ENCODE peak calls at places on chromosomes 16 and 17, in five cellular contexts. One of them, this sample, is unnamed.

GRCh38 chr17:19447085-19447583 is 36.1 kb downstream of the RNF112 start:
- DNase-seq in activated T-cell treated with anti-CD3 and anti-CD28 coated beads, Interleukin-2, amount 50 U/mL, for 72 hours: peak
- DNase-seq in WERI-Rb-1: peak
- DNase-seq in non-pigmented ciliary epithelial cell: peak
- DNase-seq in hypothalamus: peak
- DNase-seq in this sample: peak

GRCh38 chr16:14501331-14502255 is 128.5 kb downstream of the PARN start:
- DNase-seq in non-pigmented ciliary epithelial cell: peak
- DNase-seq in activated T-cell treated with anti-CD3 and anti-CD28 coated beads, Interleukin-2, amount 50 U/mL, for 72 hours: no peak
- DNase-seq in hypothalamus: peak
- DNase-seq in WERI-Rb-1: no peak
- DNase-seq in this sample: peak

GRCh38 chr16:57070424-57070823 is 22.0 kb upstream of the CPNE2 start:
- DNase-seq in hypothalamus: no peak
- DNase-seq in WERI-Rb-1: no peak
- DNase-seq in non-pigmented ciliary epithelial cell: no peak
- DNase-seq in activated T-cell treated with anti-CD3 and anti-CD28 coated beads, Interleukin-2, amount 50 U/mL, for 72 hours: no peak
- DNase-seq in this sample: no peak

GRCh38 chr17:72725432-72726068 is 366.9 kb downstream of the SLC39A11 start:
- DNase-seq in non-pigmented ciliary epithelial cell: no peak
- DNase-seq in hypothalamus: peak
- DNase-seq in WERI-Rb-1: peak
- DNase-seq in activated T-cell treated with anti-CD3 and anti-CD28 coated beads, Interleukin-2, amount 50 U/mL, for 72 hours: peak
- DNase-seq in this sample: peak

GRCh38 chr17:32483451-32484019 is 3.3 kb upstream of the CDK5R1 start:
- DNase-seq in non-pigmented ciliary epithelial cell: peak
- DNase-seq in hypothalamus: peak
- DNase-seq in activated T-cell treated with anti-CD3 and anti-CD28 coated beads, Interleukin-2, amount 50 U/mL, for 72 hours: no peak
- DNase-seq in WERI-Rb-1: peak
- DNase-seq in this sample: peak

GRCh38 chr17:80758793-80759673 is 214.4 kb downstream of the RPTOR start:
- DNase-seq in WERI-Rb-1: no peak
- DNase-seq in activated T-cell treated with anti-CD3 and anti-CD28 coated beads, Interleukin-2, amount 50 U/mL, for 72 hours: peak
- DNase-seq in hypothalamus: no peak
- DNase-seq in non-pigmented ciliary epithelial cell: no peak
- DNase-seq in this sample: no peak

GRCh38 chr17:7063518-7064094 is 16.4 kb downstream of the CLEC10A start:
- DNase-seq in hypothalamus: no peak
- DNase-seq in WERI-Rb-1: peak
- DNase-seq in non-pigmented ciliary epithelial cell: no peak
- DNase-seq in activated T-cell treated with anti-CD3 and anti-CD28 coated beads, Interleukin-2, amount 50 U/mL, for 72 hours: no peak
- DNase-seq in this sample: no peak

GRCh38 chr16:23710504-23710903 is 2.5 kb downstream of the ERN2 start:
- DNase-seq in WERI-Rb-1: no peak
- DNase-seq in hypothalamus: no peak
- DNase-seq in non-pigmented ciliary epithelial cell: no peak
- DNase-seq in activated T-cell treated with anti-CD3 and anti-CD28 coated beads, Interleukin-2, amount 50 U/mL, for 72 hours: no peak
- DNase-seq in this sample: no peak

GRCh38 chr17:36888236-36888957 is 48.9 kb upstream of the LHX1 start:
- DNase-seq in WERI-Rb-1: peak
- DNase-seq in non-pigmented ciliary epithelial cell: no peak
- DNase-seq in hypothalamus: no peak
- DNase-seq in activated T-cell treated with anti-CD3 and anti-CD28 coated beads, Interleukin-2, amount 50 U/mL, for 72 hours: no peak
- DNase-seq in this sample: peak

GRCh38 chr17:27649929-27650328 is 18.9 kb downstream of the LGALS9 start:
- DNase-seq in hypothalamus: peak
- DNase-seq in activated T-cell treated with anti-CD3 and anti-CD28 coated beads, Interleukin-2, amount 50 U/mL, for 72 hours: no peak
- DNase-seq in WERI-Rb-1: no peak
- DNase-seq in non-pigmented ciliary epithelial cell: no peak
- DNase-seq in this sample: no peak

GRCh38 chr17:41913798-41914197 is 5.0 kb downstream of the ACLY start:
- DNase-seq in hypothalamus: no peak
- DNase-seq in activated T-cell treated with anti-CD3 and anti-CD28 coated beads, Interleukin-2, amount 50 U/mL, for 72 hours: no peak
- DNase-seq in non-pigmented ciliary epithelial cell: no peak
- DNase-seq in WERI-Rb-1: no peak
- DNase-seq in this sample: no peak

GRCh38 chr17:73307130-73307529 is 4.7 kb downstream of the CDC42EP4 start:
- DNase-seq in hypothalamus: peak
- DNase-seq in activated T-cell treated with anti-CD3 and anti-CD28 coated beads, Interleukin-2, amount 50 U/mL, for 72 hours: no peak
- DNase-seq in non-pigmented ciliary epithelial cell: no peak
- DNase-seq in WERI-Rb-1: no peak
- DNase-seq in this sample: no peak

GRCh38 chr16:2704983-2705275 is 15.1 kb downstream of the PRSS27 start:
- DNase-seq in hypothalamus: no peak
- DNase-seq in activated T-cell treated with anti-CD3 and anti-CD28 coated beads, Interleukin-2, amount 50 U/mL, for 72 hours: no peak
- DNase-seq in non-pigmented ciliary epithelial cell: no peak
- DNase-seq in WERI-Rb-1: no peak
- DNase-seq in this sample: no peak

This sample was measured in NCI-H82.